ENCODE peak calls at places on chromosomes 2 and 18, in four cellular contexts. G is left colon, N is endothelial cell of umbilical vein, K is cardiac muscle cell. V is an unnamed sample.

GRCh38 chr2:200003444-200003843 is 48.1 kb downstream of the MAIP1 start:
- DNase-seq in K (no peak), G (no peak), N (peak), V (no peak)

GRCh38 chr2:152063325-152063924 is 35.4 kb downstream of the CACNB4 start:
- DNase-seq in K (no peak), G (no peak), N (no peak), V (no peak)

GRCh38 chr2:173150963-173151362 is 75.3 kb downstream of the MAP3K20 start:
- DNase-seq in N (no peak), K (no peak), G (no peak), V (no peak)

GRCh38 chr2:9288681-9289338 is 82.2 kb downstream of the ASAP2 start:
- DNase-seq in K (no peak), G (no peak), N (no peak), V (no peak)

GRCh38 chr2:80519121-80519643 is 214.6 kb upstream of the LRRTM1 start:
- DNase-seq in G (no peak), N (no peak), K (no peak), V (no peak)

GRCh38 chr18:76495435-76496199 is 575 bp upstream of the ZNF516 start:
- DNase-seq in G (peak), N (no peak), K (peak), V (no peak)

GRCh38 chr2:96092580-96092877 is 23.8 kb downstream of the ADRA2B start:
- DNase-seq in N (no peak), K (no peak), G (no peak), V (no peak)

GRCh38 chr18:63111549-63112402 is 207.8 kb downstream of the BCL2 start:
- DNase-seq in G (no peak), N (peak), K (no peak), V (no peak)

GRCh38 chr2:19351914-19352697 is 6.3 kb downstream of the OSR1 start:
- DNase-seq in G (no peak), K (no peak), N (no peak), V (no peak)

GRCh38 chr2:127174176-127174575 is 45.9 kb downstream of the CYP27C1 start:
- DNase-seq in G (no peak), K (no peak), N (no peak), V (no peak)

GRCh38 chr2:234569776-234570430 is 73.0 kb upstream of the ARL4C start:
- DNase-seq in N (no peak), K (no peak), G (no peak), V (no peak)

GRCh38 chr2:96859338-96859649 is 1.5 kb upstream of the ANKRD39 start:
- DNase-seq in K (no peak), G (no peak), N (no peak), V (no peak)

GRCh38 chr18:33440011-33440383 is 524 bp downstream of the CCDC178 start:
- DNase-seq in N (peak), G (no peak), K (peak), V (no peak)

GRCh38 chr2:18047114-18047695 is 168.7 kb downstream of the KCNS3 start:
- DNase-seq in K (no peak), N (no peak), G (no peak), V (no peak)